ENCODE peak calls at places on chromosomes 5 and 9, in five cellular contexts. J, M, K, N and U are unnamed samples.

GRCh38 chr9:130144703-130145102 is 27.5 kb upstream of the NCS1 start:
- DNase-seq in J (no peak), M (no peak), K (peak; percentile 32), N (no peak), U (no peak)

GRCh38 chr5:154487541-154487940 is 9.5 kb upstream of the HAND1 start:
- DNase-seq in J (no peak), M (no peak), K (no peak), N (no peak), U (no peak)

GRCh38 chr5:170861855-170862766 is at the start of gene RANBP17:
- DNase-seq in J (peak; percentile 66), M (peak; percentile 6), K (peak; percentile 60), N (peak; percentile 53), U (no peak)

GRCh38 chr9:112308576-112308975 is 24.8 kb downstream of the PTBP3 start:
- DNase-seq in J (no peak), M (no peak), K (no peak), N (no peak), U (no peak)

GRCh38 chr9:18821794-18822193 is 211.2 kb downstream of the SAXO1 start:
- DNase-seq in J (no peak), M (no peak), K (no peak), N (no peak), U (no peak)

GRCh38 chr9:125110464-125110863 is 32.9 kb downstream of the SCAI start:
- DNase-seq in J (no peak), M (no peak), K (no peak), N (no peak), U (no peak)

GRCh38 chr9:134384811-134385479 is 58.7 kb downstream of the RXRA start:
- DNase-seq in J (no peak), M (no peak), K (no peak), N (no peak), U (no peak)

GRCh38 chr5:32098806-32099435 is 75.2 kb downstream of the GOLPH3 start:
- DNase-seq in J (peak; percentile 97), M (no peak), K (peak; percentile 16), N (no peak), U (no peak)

GRCh38 chr9:1939926-1940368 is 75.2 kb upstream of the SMARCA2 start:
- DNase-seq in J (peak; percentile 10), M (no peak), K (peak; percentile 27), N (peak; percentile 8), U (no peak)

GRCh38 chr5:136638084-136638483 is 272.7 kb upstream of the TRPC7 start:
- DNase-seq in J (no peak), M (no peak), K (no peak), N (no peak), U (no peak)

GRCh38 chr5:133734916-133735315 is 122.6 kb upstream of the FSTL4 start:
- DNase-seq in J (peak; percentile 13), M (no peak), K (no peak), N (no peak), U (no peak)

GRCh38 chr5:51651476-51651875 is 268.2 kb downstream of the ISL1 start:
- DNase-seq in J (peak; percentile 63), M (peak; percentile 30), K (no peak), N (no peak), U (no peak)

GRCh38 chr5:120055858-120056257 is 408.2 kb upstream of the PRR16 start:
- DNase-seq in J (peak; percentile 17), M (peak; percentile 26), K (no peak), N (peak; percentile 4), U (no peak)

GRCh38 chr5:32312194-32312681 is 501 bp downstream of the MTMR12 start:
- DNase-seq in J (peak; percentile 69), M (peak; percentile 62), K (peak; percentile 77), N (no peak), U (peak; percentile 64)

DNA sequence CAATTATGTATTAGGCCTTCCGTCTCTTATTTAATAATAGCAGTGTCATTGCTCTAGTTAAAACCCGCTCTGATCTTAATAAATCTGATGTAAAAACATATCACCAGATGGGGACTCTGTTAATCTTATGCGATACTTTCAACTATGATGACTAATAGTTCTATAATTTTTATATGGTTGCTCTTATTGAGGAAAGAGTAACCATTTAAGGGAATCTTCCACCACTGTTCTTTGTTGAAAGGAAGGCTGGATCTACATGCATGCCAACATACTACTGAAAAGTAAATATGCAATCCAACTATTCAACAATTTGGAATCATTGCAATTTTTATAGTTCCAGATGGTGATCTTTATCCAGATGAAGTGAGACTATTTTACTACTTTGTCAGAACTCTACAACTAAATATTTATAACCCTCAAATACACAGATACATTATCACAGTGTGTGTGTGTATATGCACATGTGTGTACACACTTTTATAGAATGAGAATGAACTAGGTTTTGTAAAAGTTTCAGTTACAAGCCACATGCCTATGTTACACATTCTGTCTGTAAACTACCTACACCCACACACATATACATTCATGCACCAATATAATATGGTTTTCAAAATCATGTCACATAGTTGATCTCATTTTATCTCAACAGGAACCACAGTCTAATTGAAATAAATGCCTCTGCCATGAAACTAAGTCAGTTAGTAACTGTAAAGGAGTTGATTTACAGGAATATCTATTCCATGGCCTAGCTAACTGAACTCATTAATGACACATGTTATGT is 646.9 kb downstream of the PDE4D start:
- DNase-seq in J (no peak), M (peak; percentile 44), K (no peak), N (no peak), U (no peak)
- TF ChIP-seq POLR2AphosphoS5 in J (no peak), M (peak; percentile 86), K (no peak), N (no peak), U (no peak)

DNA sequence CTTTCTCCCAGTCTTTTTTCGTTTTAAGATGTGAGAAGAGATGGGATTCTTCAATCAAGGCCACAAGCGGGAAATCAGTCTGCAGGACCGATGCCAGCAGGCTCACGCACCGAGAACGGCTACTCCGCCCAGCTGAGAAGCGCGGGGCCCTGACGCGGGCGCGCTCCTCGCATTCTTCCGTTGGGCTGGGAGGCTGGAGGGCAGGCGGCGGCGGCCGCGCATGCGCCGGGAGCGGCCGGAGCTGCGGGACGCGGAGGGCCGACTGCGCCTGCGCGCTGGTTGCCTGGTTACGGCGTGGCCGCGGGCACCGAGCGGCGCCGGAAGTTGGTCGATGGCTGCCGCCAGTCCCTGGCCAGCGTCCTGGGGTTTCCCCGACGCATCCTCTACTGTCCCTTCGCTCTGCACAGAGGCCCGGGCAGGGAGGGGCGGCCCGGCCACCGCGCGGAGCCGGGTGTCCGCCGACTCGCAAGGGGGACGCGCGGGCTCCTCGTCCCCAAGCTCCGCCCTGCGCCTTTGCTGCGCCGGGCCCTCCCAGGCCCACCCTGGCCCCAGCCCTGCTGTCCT is 831 bp upstream of the SEC16A start:
- DNase-seq in J (peak; percentile 92), M (peak; percentile 89), K (peak; percentile 95), N (peak; percentile 67), U (peak; percentile 86)
- TF ChIP-seq POLR2A in J (no peak), M (peak; percentile 73), K (no peak), N (peak; percentile 88), U (no peak)

GRCh38 chr5:132559661-132560060 is 2.9 kb downstream of the RAD50 start:
- DNase-seq in J (no peak), M (no peak), K (no peak), N (no peak), U (no peak)

GRCh38 chr5:132556511-132557424 is at the start of gene RAD50:
- DNase-seq in J (peak; percentile 83), M (peak; percentile 84), K (peak; percentile 95), N (peak; percentile 91), U (peak; percentile 87)

GRCh38 chr5:132561601-132562000 is 4.8 kb downstream of the RAD50 start:
- DNase-seq in J (no peak), M (no peak), K (no peak), N (no peak), U (no peak)

DNA sequence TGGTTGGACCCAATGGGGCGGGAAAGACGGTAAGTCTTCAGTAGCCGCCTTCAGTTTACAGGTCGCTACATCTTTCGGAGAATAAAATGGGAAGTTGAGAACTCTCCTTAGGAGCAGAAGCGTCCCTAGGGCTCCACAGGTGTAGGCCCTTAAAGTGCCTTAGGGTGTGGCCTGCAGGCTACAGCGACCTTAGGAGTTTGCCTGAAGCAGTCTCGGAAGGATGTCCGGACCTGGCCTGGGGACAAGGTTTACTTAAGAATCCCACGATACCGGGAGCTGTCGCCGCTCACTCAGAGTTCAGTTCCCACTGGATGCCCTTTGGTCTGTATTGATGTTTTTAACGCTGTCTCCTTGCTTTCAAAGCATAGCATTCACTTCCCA is 638 bp downstream of the RAD50 start:
- DNase-seq in J (peak; percentile 48), M (peak; percentile 14), K (peak; percentile 49), N (peak; percentile 37), U (no peak)
- TF ChIP-seq POLR2AphosphoS5 in J (no peak), M (no peak), K (no peak), N (peak; percentile 9), U (no peak)

GRCh38 chr5:125198270-125198974 is 452.0 kb upstream of the ZNF608 start:
- DNase-seq in J (peak; percentile 79), M (peak; percentile 74), K (peak; percentile 80), N (no peak), U (peak; percentile 69)
- TF ChIP-seq POLR2A in J (no peak), M (no peak), K (no peak), N (no peak), U (no peak)

GRCh38 chr5:111681414-111681790 is 75.6 kb downstream of the NREP start:
- DNase-seq in J (no peak), M (no peak), K (no peak), N (no peak), U (no peak)

GRCh38 chr5:111679611-111680010 is 77.4 kb downstream of the NREP start:
- DNase-seq in J (no peak), M (no peak), K (no peak), N (no peak), U (no peak)

GRCh38 chr5:111685969-111686368 is 71.0 kb downstream of the NREP start:
- DNase-seq in J (no peak), M (no peak), K (no peak), N (peak; percentile 16), U (no peak)

GRCh38 chr5:111680737-111681413 is 76.1 kb downstream of the NREP start:
- DNase-seq in J (peak; percentile 99), M (peak; percentile 76), K (peak; percentile 74), N (peak; percentile 40), U (peak; percentile 60)

DNA sequence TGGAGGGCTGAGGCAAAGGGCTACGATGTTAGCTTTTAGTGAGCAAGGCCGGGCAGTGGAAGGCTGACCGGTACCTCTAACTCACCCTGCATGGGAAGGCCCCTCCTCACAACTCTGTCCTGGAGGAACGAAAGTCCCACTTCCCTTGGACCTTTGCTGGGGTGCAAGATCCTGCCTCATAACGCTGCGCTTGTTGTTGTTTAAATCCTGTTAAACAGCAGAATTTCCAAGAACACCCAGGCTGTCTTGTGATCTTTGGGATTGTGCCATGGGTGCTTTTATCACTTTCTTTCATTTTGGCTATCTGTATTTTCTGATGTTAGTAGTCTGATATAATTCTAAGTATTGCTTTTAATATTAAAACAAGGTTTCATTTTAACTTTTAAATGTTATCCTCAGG is 75.2 kb downstream of the NREP start:
- DNase-seq in J (no peak), M (no peak), K (no peak), N (no peak), U (no peak)
- TF ChIP-seq POLR2AphosphoS5 in J (no peak), M (no peak), K (no peak), N (no peak), U (no peak)

GRCh38 chr5:137888875-137889759 is at the start of gene PKD2L2:
- DNase-seq in J (peak; percentile 82), M (peak; percentile 67), K (peak; percentile 80), N (no peak), U (peak; percentile 66)
- TF ChIP-seq POLR2A in J (no peak), M (peak; percentile 51), K (no peak), N (no peak), U (peak; percentile 22)